ENCODE peak calls at places on chromosomes 7 and 10, in four cellular contexts. W is MM.1S, F is AG04450, S is astrocyte. U is an unnamed sample.

GRCh38 chr7:23298141-23298851 is 843 bp upstream of the MALSU1 start:
- DNase-seq in F (peak; percentile 34), S (peak; percentile 73), W (no peak), U (no peak)

GRCh38 chr7:7595451-7595850 is 28.8 kb downstream of the MIOS start:
- DNase-seq in S (peak; percentile 3), F (no peak), W (peak; percentile 35), U (no peak)

GRCh38 chr7:127588697-127589482 is 679 bp downstream of the ARF5 start:
- DNase-seq in S (peak; percentile 20), W (peak; percentile 65), F (peak; percentile 20), U (no peak)

GRCh38 chr10:120387326-120387725 is 69.7 kb upstream of the PLPP4 start:
- DNase-seq in F (no peak), S (peak; percentile 88), W (no peak), U (no peak)

GRCh38 chr7:73515184-73515583 is 6.9 kb downstream of the BAZ1B start:
- DNase-seq in W (no peak), F (no peak), S (no peak), U (no peak)

GRCh38 chr10:19947203-19947602 is 131.0 kb downstream of the PLXDC2 start:
- DNase-seq in W (no peak), S (no peak), F (no peak), U (no peak)

GRCh38 chr10:86681047-86681446 is 12.7 kb downstream of the LDB3 start:
- DNase-seq in S (no peak), W (no peak), F (no peak), U (no peak)

GRCh38 chr10:132605390-132605789 is 67.8 kb downstream of the INPP5A start:
- DNase-seq in W (no peak), S (no peak), F (no peak), U (no peak)

GRCh38 chr7:132160525-132161230 is 415.6 kb downstream of the PLXNA4 start:
- DNase-seq in F (no peak), W (no peak), S (no peak), U (no peak)

GRCh38 chr10:34396669-34397068 is 418.4 kb downstream of the PARD3 start:
- DNase-seq in S (no peak), W (no peak), F (no peak), U (no peak)

GRCh38 chr7:78326870-78327269 is 528.3 kb downstream of the PHTF2 start:
- DNase-seq in W (no peak), F (no peak), S (peak; percentile 33), U (no peak)

GRCh38 chr7:53531-53930 is 138.8 kb upstream of the FAM20C start:
- DNase-seq in S (no peak), F (no peak), W (no peak), U (no peak)

GRCh38 chr10:104085801-104086400 is at the start of gene COL17A1:
- DNase-seq in F (no peak), S (no peak), W (no peak), U (no peak)

GRCh38 chr10:11017575-11018425 is at the start of gene CELF2:
- DNase-seq in W (peak; percentile 91), S (peak; percentile 10), F (no peak), U (no peak)

GRCh38 chr10:81817611-81818160 is 57.3 kb upstream of the NRG3 start:
- DNase-seq in W (no peak), F (no peak), S (no peak), U (no peak)

GRCh38 chr7:91837397-91838070 is 43.0 kb downstream of the MTERF1 start:
- DNase-seq in F (no peak), S (no peak), W (no peak), U (no peak)

GRCh38 chr7:5694221-5694754 is 87.2 kb downstream of the RNF216 start:
- DNase-seq in S (peak; percentile 96), W (no peak), F (peak; percentile 92), U (no peak)

GRCh38 chr7:105346593-105347322 is 42.0 kb downstream of the SRPK2 start:
- DNase-seq in S (no peak), F (no peak), W (no peak), U (no peak)

GRCh38 chr7:95376632-95377380 is 19.4 kb downstream of the PON3 start:
- DNase-seq in W (no peak), F (no peak), S (no peak), U (no peak)

GRCh38 chr7:142327555-142327954 is 69.7 kb upstream of the PRSS58 start:
- DNase-seq in W (no peak), S (no peak), F (no peak), U (no peak)

GRCh38 chr7:141500608-141501007 is 50.6 kb upstream of the AGK start:
- DNase-seq in F (no peak), W (no peak), S (no peak), U (no peak)

GRCh38 chr7:15508258-15508657 is 53.6 kb downstream of the AGMO start:
- DNase-seq in W (no peak), F (no peak), S (peak; percentile 4), U (no peak)

GRCh38 chr7:92685146-92686042 is 95.2 kb upstream of the FAM133B start:
- DNase-seq in W (no peak), F (no peak), S (no peak), U (no peak)

GRCh38 chr10:88989824-88990527 is 622 bp upstream of the FAS start:
- DNase-seq in F (peak; percentile 55), W (no peak), S (peak; percentile 71), U (peak; percentile 92)

GRCh38 chr7:33876600-33877274 is 28.6 kb upstream of the BMPER start:
- DNase-seq in W (no peak), S (no peak), F (no peak), U (no peak)

GRCh38 chr7:151139071-151139521 is 28.4 kb downstream of the GBX1 start:
- DNase-seq in F (no peak), S (no peak), W (no peak), U (no peak)

GRCh38 chr10:71241899-71242620 is 29.7 kb downstream of the UNC5B start:
- DNase-seq in F (no peak), S (peak; percentile 37), W (no peak), U (no peak)

GRCh38 chr10:118927317-118927716 is 102.2 kb upstream of the NANOS1 start:
- DNase-seq in W (no peak), F (no peak), S (no peak), U (no peak)

GRCh38 chr7:151062399-151063211 is 3.2 kb downstream of the SLC4A2 start:
- DNase-seq in S (peak; percentile 75), F (no peak), W (no peak), U (no peak)

GRCh38 chr10:112848868-112849267 is 101.2 kb upstream of the TCF7L2 start:
- DNase-seq in W (no peak), F (no peak), S (no peak), U (no peak)

GRCh38 chr10:84138478-84139125 is 707 bp upstream of the GHITM start:
- DNase-seq in S (no peak), F (no peak), W (peak; percentile 16), U (peak; percentile 28)

GRCh38 chr7:80781561-80781979 is 137.3 kb downstream of the SEMA3C start:
- DNase-seq in W (no peak), S (peak; percentile 91), F (peak; percentile 26), U (peak; percentile 84)
- TF ChIP-seq CTCF in W (no peak), S (peak; percentile 17), F (no peak), U (no peak)

DNA sequence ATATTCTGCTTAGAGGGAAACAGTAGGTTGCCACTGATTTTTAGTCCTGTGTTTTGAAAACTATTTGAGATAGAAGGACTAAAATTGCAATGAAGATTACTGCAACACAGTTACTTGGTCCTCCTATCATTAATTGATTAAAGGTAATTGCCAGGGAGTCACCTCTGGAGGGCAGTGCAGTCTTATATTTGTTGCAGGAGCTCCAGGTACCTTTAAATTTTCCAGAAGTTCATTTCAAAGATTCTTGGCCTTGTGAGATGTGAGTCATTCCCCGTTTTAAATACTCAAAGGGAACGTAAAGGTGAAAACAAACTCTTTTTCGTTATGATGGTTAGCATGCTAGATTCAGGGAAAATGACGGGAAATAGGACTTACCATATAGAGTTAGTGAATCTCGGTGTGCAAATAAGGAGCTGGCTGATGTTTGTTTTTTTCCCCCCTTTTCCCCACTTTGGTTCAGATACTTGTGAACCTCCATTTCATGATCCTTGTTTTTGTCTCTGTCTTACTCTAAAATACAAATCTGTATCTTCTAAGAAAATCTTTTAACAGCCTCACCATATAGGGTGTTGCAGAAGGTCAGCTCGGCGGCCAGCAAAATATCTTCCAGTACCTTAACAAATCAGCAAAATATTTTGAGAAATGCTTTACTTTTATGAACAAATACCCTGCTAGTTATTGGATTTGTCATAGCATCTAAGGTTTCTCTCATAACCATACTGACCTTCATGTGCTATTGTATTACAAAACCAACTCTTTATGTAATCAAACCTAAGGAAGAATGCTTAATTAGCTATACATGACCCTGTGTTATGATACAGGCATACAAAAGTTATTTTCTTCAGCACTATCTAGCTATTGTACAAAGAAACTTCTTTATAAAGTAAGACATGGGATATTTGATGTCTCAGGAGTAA is 143.0 kb upstream of the HDAC9 start:
- DNase-seq in W (peak; percentile 65), S (peak; percentile 58), F (peak; percentile 45), U (no peak)
- TF ChIP-seq CTCF in W (peak; percentile 68), S (peak; percentile 86), F (peak; percentile 63), U (no peak)

GRCh38 chr10:75592888-75593643 is 161.6 kb downstream of the LRMDA start:
- DNase-seq in W (no peak), S (no peak), F (no peak), U (no peak)

GRCh38 chr10:75592014-75592842 is 160.8 kb downstream of the LRMDA start:
- DNase-seq in F (no peak), S (no peak), W (no peak), U (no peak)

GRCh38 chr10:75596930-75597629 is 165.7 kb downstream of the LRMDA start:
- DNase-seq in F (no peak), S (no peak), W (no peak), U (no peak)

GRCh38 chr10:75589895-75590654 is 158.7 kb downstream of the LRMDA start:
- DNase-seq in F (no peak), S (no peak), W (no peak), U (no peak)

DNA sequence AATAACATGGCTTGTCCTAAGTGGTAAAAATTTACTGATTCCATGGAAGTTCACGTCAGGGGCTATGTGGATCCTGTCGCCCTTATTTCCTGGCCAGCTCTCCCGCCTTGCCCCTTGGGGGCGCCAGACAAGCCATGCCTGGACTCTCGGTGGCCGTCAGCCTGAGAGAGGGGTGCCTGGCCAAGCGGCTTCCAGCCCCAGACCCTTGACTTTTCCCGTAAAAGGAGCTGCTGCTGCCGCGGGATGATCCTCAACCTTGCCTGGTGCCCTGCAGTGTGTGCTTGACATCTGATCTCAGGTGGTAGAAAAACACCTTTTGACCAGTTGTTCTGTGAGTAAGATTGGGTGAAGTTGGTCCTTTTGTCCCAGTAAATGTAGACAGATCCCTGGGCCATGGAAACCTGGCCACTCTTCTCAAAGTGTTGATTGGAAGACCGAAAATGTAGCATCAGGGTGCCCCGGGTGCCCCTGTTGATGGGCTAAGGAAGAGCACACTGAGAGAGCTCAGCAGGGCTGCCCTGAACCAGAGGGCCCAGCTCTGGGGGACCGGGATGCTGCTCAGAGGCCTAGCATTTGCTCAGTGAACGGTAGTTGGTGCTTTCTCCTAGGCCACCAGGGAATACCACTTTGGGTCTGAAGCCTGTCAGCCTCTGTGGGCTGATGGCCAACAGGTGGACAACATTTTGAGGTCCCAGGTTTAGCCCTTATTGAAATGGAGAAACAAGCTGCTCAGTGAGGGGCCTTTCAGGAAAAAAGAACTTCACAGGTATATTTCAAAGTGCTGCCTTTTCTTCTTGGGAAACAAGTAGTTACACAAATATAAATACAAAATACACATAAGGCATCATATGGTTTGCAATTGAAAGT is 162.5 kb downstream of the LRMDA start:
- DNase-seq in S (no peak), W (no peak), F (no peak), U (no peak)
- TF ChIP-seq CTCF in S (no peak), W (no peak), F (no peak), U (no peak)

DNA sequence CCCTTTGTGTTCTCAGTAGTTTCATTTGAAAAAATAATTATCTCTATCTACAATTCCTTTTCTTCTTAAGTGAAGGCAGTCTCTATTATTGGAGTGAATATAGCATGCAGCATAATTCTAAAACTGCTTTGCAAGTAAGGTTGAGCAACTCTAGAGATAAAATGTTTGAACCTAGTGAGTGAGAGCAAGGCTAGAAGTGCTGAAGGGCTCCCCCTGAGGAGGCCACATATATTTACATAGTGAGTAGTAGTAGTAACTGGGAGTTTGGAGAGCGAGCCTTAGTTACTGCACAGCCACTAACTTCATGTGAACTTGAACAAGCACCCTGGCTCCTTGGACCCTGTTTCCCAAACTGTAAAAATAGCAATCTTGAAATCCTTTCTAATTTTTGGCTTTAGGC is 141.5 kb upstream of the DKK1 start:
- DNase-seq in S (no peak), W (no peak), F (no peak), U (no peak)
- TF ChIP-seq CTCF in S (no peak), W (no peak), F (peak; percentile 34), U (no peak)

U was measured in lower leg skin.